ENCODE peak calls at places on chromosomes 5 and 9, in five cellular contexts. F is cardiac muscle cell, J is lower lobe of right lung, B is A549, O is SK-N-SH. T is an unnamed sample.
A peak's percentile ranks its signal among the peaks of the same experiment; 100 is the strongest.

GRCh38 chr5:163964650-163965049 is 459.2 kb downstream of the MAT2B start:
- DNase-seq in F (peak; percentile 13), J (no peak), B (no peak), O (no peak), T (no peak)

GRCh38 chr5:59067976-59068651 is 485.2 kb downstream of the RAB3C start:
- DNase-seq in F (no peak), J (no peak), B (no peak), O (no peak), T (no peak)

GRCh38 chr5:89847743-89848142 is 561.8 kb downstream of the CETN3 start:
- DNase-seq in F (no peak), J (no peak), B (no peak), O (no peak), T (no peak)

GRCh38 chr5:39414429-39414828 is 10.4 kb downstream of the DAB2 start:
- DNase-seq in F (no peak), J (no peak), B (no peak), O (no peak), T (no peak)

GRCh38 chr5:170292509-170292908 is 5.1 kb downstream of the LCP2 start:
- DNase-seq in F (no peak), J (no peak), B (no peak), O (no peak), T (no peak)

GRCh38 chr9:34585946-34586705 is 3.4 kb downstream of the CNTFR start:
- DNase-seq in F (no peak), J (no peak), B (no peak), O (no peak), T (no peak)

GRCh38 chr5:11511878-11512277 is 392.4 kb downstream of the CTNND2 start:
- DNase-seq in F (no peak), J (no peak), B (no peak), O (no peak), T (no peak)

GRCh38 chr5:138701678-138702077 is 51.5 kb upstream of the CTNNA1 start:
- DNase-seq in F (no peak), J (no peak), B (no peak), O (no peak), T (no peak)

GRCh38 chr5:176365663-176366574 is 632 bp downstream of the ARL10 start:
- DNase-seq in F (peak; percentile 47), J (peak; percentile 56), B (no peak), O (peak; percentile 96), T (peak; percentile 58)

GRCh38 chr5:64506567-64507321 is 929 bp downstream of the RGS7BP start:
- DNase-seq in F (peak; percentile 24), J (peak; percentile 45), B (no peak), O (peak; percentile 8), T (peak; percentile 55)

GRCh38 chr9:134175291-134175807 is 11.0 kb upstream of the RNU6ATAC start:
- DNase-seq in F (no peak), J (no peak), B (peak; percentile 74), O (peak; percentile 70), T (no peak)

GRCh38 chr9:75855509-75855908 is 35.0 kb upstream of the PCSK5 start:
- DNase-seq in F (peak; percentile 46), J (no peak), B (no peak), O (no peak), T (no peak)

GRCh38 chr5:139181835-139182452 is 16.2 kb downstream of the SIL1 start:
- DNase-seq in F (no peak), J (no peak), B (no peak), O (no peak), T (no peak)

GRCh38 chr9:18795947-18796705 is 236.9 kb downstream of the SAXO1 start:
- DNase-seq in F (no peak), J (no peak), B (no peak), O (no peak), T (no peak)

GRCh38 chr5:154370119-154370518 is 75.7 kb upstream of the SAP30L start:
- DNase-seq in F (no peak), J (no peak), B (no peak), O (no peak), T (no peak)

GRCh38 chr5:172078027-172078426 is 71.6 kb upstream of the FBXW11 start:
- DNase-seq in F (no peak), J (no peak), B (no peak), O (no peak), T (no peak)

GRCh38 chr5:109709225-109709624 is 19.5 kb downstream of the MAN2A1 start:
- DNase-seq in F (no peak), J (no peak), B (no peak), O (no peak), T (peak; percentile 62)
- H3K4me3 ChIP-seq in F (no peak overlapping the region), J (no peak overlapping the region), B (no peak overlapping the region), O (no peak overlapping the region), T (no peak overlapping the region)

GRCh38 chr5:73968246-73968645 is 342.2 kb downstream of the ARHGEF28 start:
- DNase-seq in F (no peak), J (no peak), B (no peak), O (no peak), T (no peak)

GRCh38 chr5:73969195-73970059 is 343.4 kb downstream of the ARHGEF28 start:
- DNase-seq in F (no peak), J (no peak), B (no peak), O (no peak), T (no peak)

GRCh38 chr5:73968729-73969128 is 342.7 kb downstream of the ARHGEF28 start:
- DNase-seq in F (no peak), J (no peak), B (no peak), O (no peak), T (no peak)

GRCh38 chr5:73966411-73966810 is 340.4 kb downstream of the ARHGEF28 start:
- DNase-seq in F (no peak), J (no peak), B (no peak), O (no peak), T (no peak)

DNA sequence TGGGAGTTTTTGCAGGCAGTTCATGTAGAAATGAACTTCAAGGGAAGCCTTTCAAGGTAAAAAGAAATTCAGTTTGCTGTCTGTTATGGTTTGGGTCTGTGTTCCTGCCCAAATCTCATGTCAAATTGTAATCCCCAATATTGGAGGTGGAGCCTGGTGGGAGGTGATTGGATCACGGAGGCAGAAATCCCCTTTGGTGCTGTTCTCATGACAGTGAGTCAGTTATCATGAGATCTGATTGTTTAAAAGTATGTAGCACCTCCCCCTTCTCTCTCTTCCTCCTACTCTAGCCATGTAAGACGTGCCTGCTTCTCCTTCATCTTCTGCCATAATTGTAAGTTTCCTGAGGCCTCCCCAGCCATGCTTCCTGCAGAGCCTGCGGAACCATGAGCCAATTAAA is 341.4 kb downstream of the ARHGEF28 start:
- DNase-seq in F (no peak), J (no peak), B (no peak), O (no peak), T (no peak)
- H3K27ac ChIP-seq in F (no peak overlapping the region), J (no peak overlapping the region), B (no peak overlapping the region), O (no peak overlapping the region), T (no peak overlapping the region)

DNA sequence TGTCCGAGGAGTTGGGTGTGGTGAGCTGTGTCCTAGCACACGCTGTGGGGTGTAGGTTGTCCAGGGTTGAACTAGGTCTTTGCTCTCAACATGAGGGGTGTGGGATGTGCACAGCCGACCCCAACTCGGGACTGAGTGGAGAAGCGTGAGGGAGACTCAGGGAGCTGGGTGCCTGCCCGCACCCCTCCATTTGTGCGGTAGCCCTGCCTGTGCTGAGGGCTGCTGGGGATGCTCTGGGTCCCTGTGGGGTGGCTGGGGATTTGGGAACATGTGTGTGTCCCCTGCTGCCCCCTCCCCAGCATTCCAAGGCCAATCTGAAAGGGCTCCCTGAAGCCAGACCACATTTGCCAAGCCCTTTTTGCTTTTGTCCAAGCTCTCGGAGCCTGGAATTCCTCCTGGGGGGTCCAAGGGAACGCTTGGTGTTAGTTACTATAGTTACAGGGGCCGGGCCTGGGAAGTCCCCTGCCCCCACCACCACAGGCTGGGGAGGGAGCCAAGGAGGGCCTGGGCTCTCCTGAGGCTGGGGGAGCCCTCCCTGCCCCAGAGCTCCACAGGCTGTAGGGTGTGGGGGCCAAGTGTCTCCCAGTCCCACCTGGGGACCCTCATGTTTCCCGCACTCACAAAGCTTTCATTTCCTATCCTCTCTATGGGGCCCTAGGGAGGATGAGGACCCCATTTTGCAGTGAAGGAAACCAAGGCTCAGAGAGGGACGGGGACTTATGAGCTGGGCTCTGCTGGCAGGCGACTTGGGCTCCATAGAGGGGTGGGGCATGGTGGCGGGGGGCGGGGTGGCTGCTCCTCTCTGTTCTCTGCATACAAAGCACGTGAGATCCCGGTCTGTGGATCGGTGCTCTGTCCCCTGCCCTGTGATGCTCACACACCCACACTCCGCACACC is 1.1 kb downstream of the CRB2 start:
- DNase-seq in F (no peak), J (no peak), B (no peak), O (peak; percentile 20), T (no peak)
- H3K4me1 ChIP-seq in F (peaks cover 61% of the 10 kb centered on the region), J (peaks cover 10% of the 10 kb centered on the region), B (peaks cover 13% of the 10 kb centered on the region), O (no peaks in the 10 kb centered on the region), T (peaks cover 22% of the 10 kb centered on the region)

GRCh38 chr9:91419222-91420191 is 4.1 kb downstream of the NFIL3 start:
- DNase-seq in F (no peak), J (peak; percentile 72), B (peak; percentile 62), O (peak; percentile 16), T (no peak)

GRCh38 chr9:91421987-91422765 is 1.5 kb downstream of the NFIL3 start:
- DNase-seq in F (peak; percentile 64), J (no peak), B (peak; percentile 12), O (peak; percentile 29), T (no peak)

GRCh38 chr9:91420471-91421021 is 3.1 kb downstream of the NFIL3 start:
- DNase-seq in F (no peak), J (no peak), B (no peak), O (no peak), T (no peak)

GRCh38 chr9:91422832-91423711 is 560 bp downstream of the NFIL3 start:
- DNase-seq in F (peak; percentile 74), J (peak; percentile 74), B (peak; percentile 61), O (no peak), T (peak; percentile 78)

GRCh38 chr9:91421022-91421765 is 2.4 kb downstream of the NFIL3 start:
- DNase-seq in F (peak; percentile 80), J (peak; percentile 52), B (no peak), O (peak; percentile 87), T (no peak)
- H3K4me3 ChIP-seq in F (peak overlapping the region; percentile 99), J (peak overlapping the region; percentile 70), B (peak overlapping the region; percentile 73), O (peak overlapping the region; percentile 94), T (peak overlapping the region; percentile 35)

GRCh38 chr5:135138116-135138850 is 104.3 kb upstream of the PITX1 start:
- DNase-seq in F (no peak), J (no peak), B (no peak), O (no peak), T (no peak)
- H3K27ac ChIP-seq in F (no peak overlapping the region), J (no peak overlapping the region), B (peak overlapping the region; percentile 84), O (no peak overlapping the region), T (no peak overlapping the region)